ENCODE peak calls at places on chromosome 10, in seven cellular contexts. O is stimulated activated CD4-positive, alpha-beta T cell treated with anti-CD3 and anti-CD28 coated beads, TNF-alpha, amount 100 ng/mL, for 48 hours; H is HT-29; V is stimulated activated CD8-positive, alpha-beta memory T cell treated with anti-CD3 and anti-CD28 coated beads, Interleukin-12 subunit alpha, Interleukin-12 subunit beta, amount 100 ng/mL, for 1 hour; R is AG10803; X is GM20000; L is posterior cingulate gyrus. C is an unnamed sample.

GRCh38 chr10:12742776-12743175 is 258.7 kb downstream of the CCDC3 start:
- DNase-seq in O (no peak), R (no peak), H (no peak), L (no peak), X (peak), V (no peak), C (peak)

GRCh38 chr10:29946953-29947700 is 112.3 kb downstream of the JCAD start:
- DNase-seq in O (no peak), H (no peak), V (no peak), X (no peak), L (no peak), R (peak), C (no peak)

GRCh38 chr10:13961096-13961495 is 369.6 kb downstream of the FRMD4A start:
- DNase-seq in O (no peak), X (no peak), L (no peak), V (no peak), R (peak), H (no peak), C (no peak)

GRCh38 chr10:43606323-43607198 is at the start of gene ZNF485:
- DNase-seq in H (peak), R (peak), L (peak), O (peak), X (peak), V (peak), C (peak)

GRCh38 chr10:16520900-16521299 is 779 bp downstream of the C1QL3 start:
- DNase-seq in H (no peak), O (peak), R (peak), L (no peak), V (no peak), X (peak), C (no peak)

GRCh38 chr10:79585870-79586527 is 24.7 kb upstream of the SFTPA1 start:
- DNase-seq in L (no peak), V (no peak), O (no peak), X (no peak), H (no peak), R (no peak), C (no peak)

GRCh38 chr10:8137272-8137680 is 82.8 kb downstream of the GATA3 start:
- DNase-seq in L (no peak), V (no peak), R (no peak), O (peak), X (no peak), H (no peak), C (no peak)

GRCh38 chr10:73262105-73262730 is 9.8 kb upstream of the MRPS16 start:
- DNase-seq in V (no peak), O (no peak), L (no peak), X (no peak), R (peak), H (peak), C (no peak)

GRCh38 chr10:16519908-16520861 is 1.5 kb downstream of the C1QL3 start:
- DNase-seq in V (no peak), R (no peak), X (peak), H (no peak), O (no peak), L (no peak), C (no peak)

GRCh38 chr10:9786101-9786500 is 1231.6 kb upstream of the CELF2 start:
- DNase-seq in H (no peak), X (no peak), R (peak), L (no peak), V (no peak), O (no peak), C (no peak)

GRCh38 chr10:8092428-8092827 is 37.9 kb downstream of the GATA3 start:
- DNase-seq in L (no peak), H (no peak), R (no peak), X (no peak), V (no peak), O (no peak), C (no peak)

GRCh38 chr10:129758180-129758579 is 205.9 kb downstream of the EBF3 start:
- DNase-seq in X (no peak), O (no peak), V (no peak), R (no peak), H (no peak), L (no peak), C (no peak)

GRCh38 chr10:110323503-110323902 is 18.8 kb upstream of the SMNDC1 start:
- DNase-seq in V (no peak), O (no peak), L (no peak), X (no peak), R (peak), H (no peak), C (no peak)

GRCh38 chr10:62437696-62438095 is 63.5 kb downstream of the ZNF365 start:
- DNase-seq in L (no peak), V (no peak), O (no peak), X (peak), H (peak), R (peak), C (peak)

GRCh38 chr10:121662531-121662930 is 64.3 kb upstream of the FGFR2 start:
- DNase-seq in X (no peak), H (no peak), V (no peak), O (no peak), R (no peak), L (no peak), C (no peak)

GRCh38 chr10:126397640-126398382 is 9.5 kb upstream of the ADAM12 start:
- DNase-seq in R (peak), V (no peak), H (no peak), L (no peak), X (no peak), O (no peak), C (no peak)

GRCh38 chr10:104090597-104090996 is 4.9 kb upstream of the COL17A1 start:
- DNase-seq in V (no peak), R (no peak), L (no peak), O (no peak), H (no peak), X (no peak), C (no peak)

C was measured in NAMALWA.